ENCODE peak calls at places on chromosomes 4 and X, in four cellular contexts. L is effector memory CD4-positive, alpha-beta T cell; G is aorta; F is lower lobe of right lung. M is an unnamed sample. For H3K4me1, the result is how much of the 10 kb centered on the place peaks cover.

GRCh38 chrX:153662266-153662665 is 11.3 kb downstream of the PNCK start:
- DNase-seq in F (peak), G (no peak), L (peak), M (peak)

GRCh38 chr4:156945532-156945931 is 26.1 kb downstream of the PDGFC start:
- DNase-seq in F (no peak), L (no peak), G (no peak), M (no peak)

GRCh38 chr4:7799723-7800122 is 139.9 kb downstream of the AFAP1 start:
- DNase-seq in G (no peak), F (no peak), L (no peak), M (no peak)

GRCh38 chr4:55078987-55079386 is 46.4 kb downstream of the KDR start:
- DNase-seq in L (no peak), G (peak), F (no peak), M (no peak)

GRCh38 chr4:651884-652642 is 22.0 kb downstream of the ATP5ME start:
- DNase-seq in G (peak), L (no peak), F (peak), M (no peak)

GRCh38 chr4:56424697-56425514 is 10.5 kb downstream of the PPAT start:
- DNase-seq in G (no peak), F (no peak), L (peak), M (no peak)

GRCh38 chr4:90582087-90582486 is 454.9 kb downstream of the CCSER1 start:
- DNase-seq in F (no peak), L (no peak), G (no peak), M (no peak)

GRCh38 chr4:7828011-7828720 is 111.5 kb downstream of the AFAP1 start:
- DNase-seq in G (peak), F (peak), L (peak), M (peak)

GRCh38 chrX:134925551-134925950 is 65.2 kb upstream of the SMIM10 start:
- DNase-seq in G (no peak), F (no peak), L (no peak), M (no peak)

GRCh38 chr4:106496066-106496465 is 127.5 kb upstream of the GIMD1 start:
- DNase-seq in F (no peak), G (no peak), L (no peak), M (no peak)

GRCh38 chrX:22110729-22111494 is 78.8 kb downstream of the PHEX start:
- DNase-seq in G (no peak), F (no peak), L (no peak), M (no peak)

GRCh38 chr4:40322853-40323252 is 12.3 kb upstream of the CHRNA9 start:
- DNase-seq in F (no peak), L (no peak), G (no peak), M (no peak)

GRCh38 chr4:26073886-26074560 is 160.0 kb downstream of the SMIM20 start:
- DNase-seq in L (no peak), G (no peak), F (no peak), M (no peak)

GRCh38 chrX:115503099-115503498 is 57.9 kb upstream of the PLS3 start:
- DNase-seq in L (no peak), F (no peak), G (no peak), M (no peak)

GRCh38 chr4:178027796-178028195 is 585.6 kb upstream of the AGA start:
- DNase-seq in L (no peak), G (no peak), F (no peak), M (no peak)

GRCh38 chrX:132877954-132878536 is 80.4 kb downstream of the HS6ST2 start:
- DNase-seq in L (no peak), F (no peak), G (no peak), M (no peak)

GRCh38 chr4:10599574-10599973 is 85.0 kb downstream of the CLNK start:
- DNase-seq in F (no peak), L (no peak), G (no peak), M (no peak)

GRCh38 chr4:76208005-76208765 is 5.4 kb downstream of the SCARB2 start:
- DNase-seq in F (peak), L (no peak), G (peak), M (peak)

GRCh38 chr4:94766856-94767255 is 9.1 kb downstream of the BMPR1B start:
- DNase-seq in L (no peak), F (no peak), G (no peak), M (no peak)

GRCh38 chr4:38983756-38984647 is 48.2 kb downstream of the TMEM156 start:
- DNase-seq in F (no peak), L (no peak), G (no peak), M (no peak)

GRCh38 chrX:39534949-39535348 is 562.8 kb downstream of the BCOR start:
- DNase-seq in F (no peak), G (no peak), L (no peak), M (no peak)

GRCh38 chrX:71210829-71211228 is 12.2 kb upstream of the GJB1 start:
- DNase-seq in G (no peak), F (no peak), L (no peak), M (no peak)

GRCh38 chr4:81845273-81845672 is 373.6 kb upstream of the RASGEF1B start:
- DNase-seq in F (no peak), G (no peak), L (no peak), M (no peak)

GRCh38 chr4:20544645-20545044 is 155.6 kb upstream of the PACRGL start:
- DNase-seq in G (no peak), F (no peak), L (no peak), M (no peak)

GRCh38 chrX:138638996-138639395 is 72.5 kb downstream of the FGF13 start:
- DNase-seq in L (no peak), F (no peak), G (no peak), M (no peak)

GRCh38 chr4:67035501-67035900 is 509.8 kb downstream of the CENPC start:
- DNase-seq in F (no peak), G (no peak), L (no peak), M (no peak)

GRCh38 chrX:132292753-132293152 is 73.5 kb upstream of the RAP2C start:
- DNase-seq in G (no peak), L (no peak), F (no peak), M (no peak)

GRCh38 chrX:43964936-43965335 is 8.3 kb downstream of the NDP start:
- DNase-seq in F (no peak), G (no peak), L (no peak), M (no peak)

GRCh38 chrX:133587071-133587470 is 171.8 kb upstream of the GPC4 start:
- DNase-seq in F (no peak), L (no peak), G (no peak), M (no peak)

GRCh38 chr4:129085472-129085871 is 7.9 kb downstream of the SCLT1 start:
- DNase-seq in L (no peak), G (no peak), F (no peak), M (no peak)

GRCh38 chr4:122874194-122874593 is 47.6 kb downstream of the FGF2 start:
- DNase-seq in F (no peak), G (no peak), L (no peak), M (no peak)

GRCh38 chrX:100995469-100995868 is 26.0 kb downstream of the ARL13A start:
- DNase-seq in L (no peak), G (no peak), F (no peak), M (no peak)

GRCh38 chr4:117134386-117134785 is 49.0 kb upstream of the TRAM1L1 start:
- DNase-seq in G (no peak), F (no peak), L (no peak), M (no peak)

GRCh38 chr4:73848183-73848777 is 4.8 kb upstream of the PF4V1 start:
- DNase-seq in G (no peak), F (no peak), L (no peak), M (no peak)

GRCh38 chr4:121200795-121201472 is 36.8 kb upstream of the TNIP3 start:
- DNase-seq in F (no peak), L (no peak), G (no peak), M (no peak)

GRCh38 chr4:69025191-69025998 is 70.9 kb upstream of the UGT2B7 start:
- DNase-seq in F (no peak), L (no peak), G (no peak), M (no peak)

GRCh38 chrX:151702021-151702714 is 6.9 kb downstream of the PRRG3 start:
- DNase-seq in L (no peak), F (no peak), G (no peak), M (no peak)

GRCh38 chr4:158578476-158578875 is 56.8 kb downstream of the RXFP1 start:
- DNase-seq in F (no peak), G (no peak), L (no peak), M (no peak)

GRCh38 chr4:81814909-81815539 is 343.3 kb upstream of the RASGEF1B start:
- DNase-seq in F (no peak), L (no peak), G (peak), M (no peak)

DNA sequence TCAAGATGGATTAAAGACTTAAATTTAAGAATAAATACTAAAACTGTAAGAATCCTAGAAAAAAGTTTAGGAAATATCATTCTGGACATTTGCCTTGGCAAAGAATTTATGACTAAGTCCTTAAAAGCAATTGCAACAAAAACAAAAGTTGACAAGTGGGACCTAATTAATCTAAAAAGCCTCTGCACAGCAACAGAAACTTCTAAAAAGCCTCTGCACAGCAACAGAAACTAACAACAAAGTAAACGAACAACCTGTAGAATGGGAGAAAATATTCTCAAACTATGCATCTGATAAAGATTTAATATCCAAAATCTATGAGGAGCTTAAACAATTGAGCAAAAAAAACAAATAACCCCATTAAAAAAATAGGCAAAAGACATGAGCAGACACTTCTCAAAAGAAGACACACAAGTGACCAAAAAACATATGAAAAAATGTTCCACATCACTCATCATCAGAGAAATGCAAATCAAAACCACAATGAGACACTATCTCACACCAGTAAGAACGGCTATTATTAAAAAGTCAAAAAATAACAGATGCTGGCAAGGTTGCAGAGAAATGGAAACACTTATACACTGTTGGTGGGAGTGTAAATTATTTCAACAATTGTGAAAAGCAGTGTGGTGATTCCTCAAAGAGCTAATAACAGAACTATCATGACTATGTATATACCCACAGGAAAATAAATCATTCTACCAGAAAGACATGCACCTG is 5.5 kb upstream of the OPRPN start:
- DNase-seq in L (no peak), G (no peak), F (no peak), M (no peak)
- H3K4me1 ChIP-seq in L (under half), G (under half), F (under half), M (under half)

DNA sequence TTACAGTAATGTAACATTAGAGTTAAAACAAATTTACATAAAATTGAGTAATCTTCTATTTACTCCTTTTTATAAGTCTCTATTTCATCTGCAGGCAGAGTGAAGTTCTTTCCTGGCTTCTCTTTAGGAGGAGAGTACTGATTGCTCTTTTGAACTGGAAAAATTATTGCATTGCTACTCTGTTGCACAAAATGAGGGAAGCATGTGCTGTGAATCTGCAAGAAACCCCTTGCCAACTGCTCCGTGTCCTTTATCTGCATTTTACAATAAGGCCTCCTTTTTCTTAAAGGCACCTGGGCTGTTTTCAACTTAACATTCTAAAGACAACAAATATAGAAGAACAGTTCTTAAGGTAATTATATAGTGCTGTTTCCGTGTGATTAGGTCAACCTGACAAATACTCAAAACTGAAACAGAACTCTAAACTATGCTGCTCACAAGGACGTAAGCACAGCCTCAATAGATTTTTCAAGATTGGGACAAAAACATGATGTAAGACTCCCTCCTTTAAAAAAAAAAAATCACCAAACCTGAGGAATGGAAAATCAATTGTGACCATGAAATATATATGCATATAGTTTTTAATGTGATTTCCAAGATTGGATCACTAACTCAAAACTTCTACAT is 716.6 kb upstream of the INTU start:
- DNase-seq in F (no peak), G (no peak), L (no peak), M (no peak)
- H3K4me3 ChIP-seq in F (no peak), G (peak), L (no peak), M (no peak)

DNA sequence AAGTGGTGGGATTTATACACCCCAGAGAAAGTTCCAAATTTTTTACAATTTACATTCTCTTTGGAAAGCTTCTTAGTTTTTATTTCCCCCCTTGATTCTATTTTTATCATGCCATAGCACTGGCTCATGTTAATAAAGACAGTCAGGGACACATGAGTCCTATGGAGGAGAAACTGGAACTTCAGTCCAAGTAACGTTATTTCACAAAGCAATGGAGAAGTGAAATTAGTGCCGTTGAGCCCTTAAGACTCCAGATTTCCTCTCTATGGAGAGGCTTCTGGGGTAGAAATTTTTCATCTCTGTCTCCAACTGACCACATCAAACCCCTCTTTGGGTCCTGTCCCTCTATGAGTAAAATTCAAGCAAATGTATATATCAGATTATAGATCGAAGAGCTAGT is 12.8 kb upstream of the TASL start:
- DNase-seq in F (no peak), G (no peak), L (no peak), M (no peak)
- H3K4me1 ChIP-seq in F (under half), G (under half), L (under half), M (under half)

DNA sequence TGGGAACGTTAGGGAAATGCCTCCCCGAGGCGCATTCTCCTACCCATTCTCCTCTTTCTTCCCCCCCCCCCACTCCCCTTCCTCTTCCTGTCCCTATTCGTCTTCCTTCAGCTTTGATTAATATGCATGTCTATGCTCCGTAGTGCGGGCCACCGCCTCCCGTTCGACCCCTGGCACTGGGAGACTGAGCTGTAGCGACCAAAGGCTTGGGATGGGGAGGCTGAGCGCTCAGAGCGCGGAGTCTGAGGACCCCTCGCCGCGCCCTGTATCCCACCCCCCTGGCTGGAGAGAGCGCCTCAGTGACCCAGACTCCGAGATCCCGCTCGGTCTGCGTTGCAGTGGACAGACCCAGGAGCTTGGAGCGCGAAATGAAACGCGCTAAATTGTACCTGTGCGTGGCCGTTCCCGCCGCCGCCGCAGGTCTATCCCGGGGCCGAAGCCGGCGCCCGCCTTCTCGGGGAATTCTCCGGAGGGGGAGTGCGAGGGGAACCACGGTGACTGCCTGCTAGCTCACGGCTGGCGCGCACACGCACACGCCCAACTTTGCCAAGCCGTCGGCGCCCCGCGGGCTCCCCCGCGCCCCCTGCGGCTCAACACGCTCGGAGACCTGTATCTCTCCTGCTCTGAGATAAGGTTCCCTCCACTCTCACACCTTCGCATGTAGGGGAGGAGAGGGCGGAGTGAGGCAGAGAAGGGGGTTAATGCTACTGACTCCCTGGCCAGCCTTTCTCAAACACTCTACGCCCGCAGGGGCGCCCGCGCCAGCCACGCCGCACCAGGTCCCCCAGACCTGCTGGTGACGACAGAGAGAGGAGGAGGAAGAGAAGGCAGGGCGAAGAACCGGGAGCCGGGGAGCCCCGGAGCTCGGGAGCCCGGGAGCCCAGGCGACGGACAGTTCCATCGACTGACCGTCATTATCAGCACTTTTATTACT is 1.5 kb upstream of the PTCHD1 start:
- DNase-seq in G (no peak), L (no peak), F (no peak), M (no peak)
- H3K4me3 ChIP-seq in G (peak), L (no peak), F (peak), M (peak)

DNA sequence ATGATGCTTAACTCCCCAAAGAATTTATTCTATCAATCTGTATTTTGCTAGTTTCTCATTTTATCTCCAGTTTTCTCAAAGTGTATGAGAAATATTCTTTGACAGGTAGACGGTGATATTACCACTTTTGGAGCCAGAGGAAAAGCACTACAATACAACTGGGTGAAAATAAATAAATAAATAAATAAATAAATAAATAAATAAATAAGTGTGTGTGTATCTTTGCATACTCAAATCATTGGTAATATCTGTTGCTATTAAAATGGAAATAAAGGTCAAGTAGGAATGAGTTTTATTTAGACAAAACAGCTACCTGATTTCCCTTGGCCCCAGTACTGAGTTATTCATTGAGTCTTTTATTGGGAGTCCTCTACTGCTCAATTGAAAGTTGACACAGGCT is 114.3 kb downstream of the RBMX2 start:
- DNase-seq in F (no peak), G (no peak), L (no peak), M (no peak)
- H3K4me1 ChIP-seq in F (under half), G (under half), L (under half), M (under half)

DNA sequence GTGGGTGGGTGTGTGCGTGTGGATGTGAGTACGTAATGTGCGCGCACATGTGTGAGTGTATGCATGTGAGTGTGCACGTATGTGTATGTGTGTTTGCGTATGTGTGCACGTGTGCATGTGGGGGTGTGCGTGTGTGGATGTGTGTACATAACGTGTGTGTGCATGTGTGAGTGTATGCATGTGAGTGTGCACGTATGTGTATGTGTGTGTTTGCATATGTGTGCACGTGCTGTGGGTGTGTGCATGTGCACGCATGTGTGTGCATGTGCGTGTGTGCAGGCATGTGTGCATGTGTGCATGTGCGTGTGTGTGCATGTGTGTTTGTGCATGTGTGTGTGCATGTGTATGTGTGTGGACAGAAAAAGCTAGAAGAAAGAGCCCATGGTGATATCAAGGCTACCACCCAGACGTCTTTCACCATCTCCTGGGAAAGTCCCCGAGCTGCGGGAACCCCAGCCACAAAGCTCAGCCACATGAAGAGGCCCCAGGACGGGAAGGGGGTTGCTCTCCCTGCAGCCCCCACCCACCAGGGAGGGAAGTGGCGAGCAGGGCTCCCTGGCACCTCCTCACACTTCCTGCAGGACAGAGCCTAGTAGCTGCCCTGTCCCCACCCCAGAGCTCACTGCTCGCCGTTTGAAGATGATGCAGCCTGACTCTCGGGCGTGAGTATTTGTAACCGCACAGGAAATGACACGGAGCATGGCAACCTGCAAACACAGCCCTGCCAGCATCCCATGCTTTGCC is 108.3 kb downstream of the DCTD start:
- DNase-seq in L (peak), G (no peak), F (no peak), M (no peak)
- H3K4me3 ChIP-seq in L (no peak), G (no peak), F (no peak), M (no peak)

M was measured in left lung.